ENCODE peak calls at places on chromosomes 1 and 21, in seven cellular contexts. T, J, X, K, I, L and U are unnamed samples.

GRCh38 chr21:41142051-41142795 is 25.7 kb upstream of the BACE2 start:
- DNase-seq in T (peak), X (no peak), J (no peak), I (no peak), K (no peak), L (no peak), U (peak)

GRCh38 chr1:25568090-25568833 is 24.9 kb downstream of the LDLRAP1 start:
- DNase-seq in K (no peak), I (peak), T (peak), L (no peak), X (peak), J (no peak), U (no peak)

GRCh38 chr21:45109831-45110492 is 35.6 kb downstream of the ADARB1 start:
- DNase-seq in L (no peak), X (no peak), J (no peak), K (peak), I (no peak), T (peak), U (no peak)

GRCh38 chr1:97190326-97190725 is 468.7 kb downstream of the PTBP2 start:
- DNase-seq in L (no peak), X (no peak), J (no peak), T (no peak), K (no peak), I (no peak), U (peak)

GRCh38 chr21:46550511-46550941 is 54.4 kb downstream of the S100B start:
- DNase-seq in J (no peak), X (peak), T (no peak), I (no peak), L (peak), K (peak), U (no peak)

GRCh38 chr1:228005511-228006033 is 1.2 kb upstream of the WNT3A start:
- DNase-seq in J (no peak), X (peak), I (no peak), K (no peak), L (no peak), T (peak), U (no peak)

GRCh38 chr1:83626603-83627002 is 372.3 kb downstream of the TTLL7 start:
- DNase-seq in X (no peak), I (no peak), J (no peak), L (no peak), T (no peak), K (no peak), U (no peak)

GRCh38 chr1:26993237-26994019 is at the start of gene TRNP1:
- DNase-seq in K (peak), I (peak), X (peak), T (peak), L (peak), J (peak), U (peak)

GRCh38 chr1:237032029-237032428 is 10.0 kb upstream of the RYR2 start:
- DNase-seq in X (no peak), K (no peak), T (peak), I (no peak), L (no peak), J (no peak), U (no peak)